ENCODE peak calls at places on chromosomes 1 and 21, in four cellular contexts. G, T, W and I are unnamed samples.

GRCh38 chr1:87972818-87973217 is 644.1 kb downstream of the LMO4 start:
- DNase-seq in W (no peak), G (no peak), T (no peak), I (no peak)

GRCh38 chr1:109910963-109911798 is 532 bp downstream of the CSF1 start:
- DNase-seq in W (peak), G (no peak), T (no peak), I (peak)

GRCh38 chr21:28068455-28069358 is 924.0 kb downstream of the LTN1 start:
- DNase-seq in T (no peak), W (no peak), G (peak), I (peak)

GRCh38 chr1:219399446-219399845 is 213.5 kb downstream of the ZC3H11B start:
- DNase-seq in G (no peak), W (no peak), T (no peak), I (no peak)

GRCh38 chr1:64984106-64984505 is 17.8 kb upstream of the JAK1 start:
- DNase-seq in G (no peak), T (no peak), W (no peak), I (no peak)

GRCh38 chr1:24898152-24898908 is 31.7 kb downstream of the RUNX3 start:
- DNase-seq in W (peak), T (peak), G (peak), I (peak)

GRCh38 chr1:153565529-153566374 is at the start of gene S100A2:
- DNase-seq in W (no peak), T (no peak), G (no peak), I (peak)

GRCh38 chr1:113769599-113769970 is 10.3 kb upstream of the PHTF1 start:
- DNase-seq in W (no peak), G (no peak), T (no peak), I (no peak)

GRCh38 chr1:202131956-202132821 is 9.5 kb downstream of the GPR37L1 start:
- DNase-seq in G (no peak), T (no peak), W (no peak), I (peak)

GRCh38 chr1:14826172-14826636 is 227.7 kb downstream of the KAZN start:
- DNase-seq in G (no peak), W (no peak), T (no peak), I (no peak)

GRCh38 chr1:52554756-52555155 is 1.9 kb upstream of the TUT4 start:
- DNase-seq in T (no peak), G (no peak), W (no peak), I (peak)

GRCh38 chr1:21327566-21328323 is 37.5 kb upstream of the ECE1 start:
- DNase-seq in T (no peak), W (no peak), G (no peak), I (no peak)

GRCh38 chr1:151718011-151718431 is 1.4 kb upstream of the CELF3 start:
- DNase-seq in W (no peak), T (no peak), G (no peak), I (no peak)

GRCh38 chr1:172254521-172255222 is 165.8 kb upstream of the C1orf105 start:
- DNase-seq in T (no peak), G (no peak), W (no peak), I (no peak)

GRCh38 chr1:196650403-196650802 is 1.4 kb upstream of the CFH start:
- DNase-seq in T (no peak), G (no peak), W (peak), I (peak)

GRCh38 chr1:229410692-229411433 is 23.0 kb downstream of the ACTA1 start:
- DNase-seq in G (peak), T (no peak), W (peak), I (peak)

GRCh38 chr1:27402349-27402754 is 9.9 kb downstream of the GPR3 start:
- DNase-seq in T (no peak), G (peak), W (peak), I (peak)

GRCh38 chr1:177847843-177848242 is 122.0 kb downstream of the SEC16B start:
- DNase-seq in T (no peak), W (no peak), G (no peak), I (no peak)

GRCh38 chr1:41384579-41384978 is 23.3 kb downstream of the FOXO6 start:
- DNase-seq in T (no peak), W (no peak), G (no peak), I (no peak)

GRCh38 chr1:8661185-8662110 is 156.0 kb downstream of the RERE start:
- DNase-seq in W (no peak), T (no peak), G (no peak), I (peak)

GRCh38 chr1:204357551-204357950 is 2.2 kb downstream of the PLEKHA6 start:
- DNase-seq in W (peak), T (no peak), G (no peak), I (peak)

GRCh38 chr21:35256468-35256988 is 207.4 kb upstream of the RUNX1 start:
- DNase-seq in T (no peak), G (peak), W (no peak), I (peak)

GRCh38 chr1:39261712-39262221 is 57.3 kb downstream of the MACF1 start:
- DNase-seq in G (no peak), W (no peak), T (no peak), I (no peak)

GRCh38 chr1:168035345-168035744 is 98.5 kb upstream of the MPC2 start:
- DNase-seq in G (no peak), W (no peak), T (no peak), I (no peak)

GRCh38 chr1:244329591-244330317 is 122.0 kb downstream of the ADSS2 start:
- DNase-seq in W (no peak), T (no peak), G (no peak), I (no peak)

GRCh38 chr1:58683519-58683918 is 16.3 kb downstream of the MYSM1 start:
- DNase-seq in W (no peak), T (no peak), G (no peak), I (no peak)

GRCh38 chr1:109802901-109803561 is 39.3 kb upstream of the EPS8L3 start:
- DNase-seq in W (peak), T (no peak), G (no peak), I (peak)

DNA sequence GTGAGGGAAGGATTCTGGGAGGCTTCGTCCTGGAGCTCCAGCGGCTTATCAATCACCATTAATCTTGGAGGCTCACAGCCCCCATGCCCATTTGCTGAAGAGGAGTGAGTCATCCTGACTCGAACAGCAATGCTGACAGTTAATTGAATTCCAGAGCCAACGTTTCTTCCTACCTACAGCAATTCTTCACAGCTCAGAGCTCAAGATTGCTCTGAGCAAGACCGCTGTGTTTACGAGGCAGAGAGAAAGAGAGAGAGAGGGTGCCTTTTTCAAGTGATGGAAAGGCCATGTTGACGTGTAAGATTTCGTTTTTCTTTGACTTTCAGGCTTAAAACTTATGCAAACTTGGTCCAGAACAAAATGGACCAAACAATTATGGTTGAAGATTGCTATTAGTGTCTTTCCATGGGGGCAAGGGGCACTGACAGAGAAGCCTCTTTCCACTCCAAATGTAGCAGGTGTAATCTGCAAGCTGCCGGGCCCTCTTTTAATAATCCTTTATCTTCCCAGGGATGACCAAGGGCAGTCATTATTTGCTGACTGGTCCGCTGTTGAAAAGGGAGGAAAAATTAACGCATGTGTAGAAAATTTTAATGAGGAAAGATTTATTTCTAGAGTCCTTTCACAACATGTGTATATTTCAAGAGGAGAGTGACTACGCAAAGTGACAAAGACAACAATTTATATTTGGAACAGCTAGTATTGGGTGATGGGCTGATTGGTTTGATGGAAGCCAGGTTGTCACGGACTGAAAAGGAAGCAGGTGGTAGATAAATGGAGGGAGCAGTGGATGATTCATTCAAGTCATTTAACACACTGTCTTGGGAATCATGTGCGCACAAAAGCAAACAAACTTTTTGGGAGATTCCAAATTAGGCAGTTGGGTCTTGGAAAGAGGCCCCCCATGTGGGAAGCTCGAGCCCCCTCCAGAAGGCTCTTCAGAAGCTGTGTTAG is 136.1 kb upstream of the IRF2BP2 start:
- DNase-seq in W (no peak), G (no peak), T (no peak), I (peak)
- H3K27ac ChIP-seq in W (no peak), G (peak), T (no peak), I (no peak)

DNA sequence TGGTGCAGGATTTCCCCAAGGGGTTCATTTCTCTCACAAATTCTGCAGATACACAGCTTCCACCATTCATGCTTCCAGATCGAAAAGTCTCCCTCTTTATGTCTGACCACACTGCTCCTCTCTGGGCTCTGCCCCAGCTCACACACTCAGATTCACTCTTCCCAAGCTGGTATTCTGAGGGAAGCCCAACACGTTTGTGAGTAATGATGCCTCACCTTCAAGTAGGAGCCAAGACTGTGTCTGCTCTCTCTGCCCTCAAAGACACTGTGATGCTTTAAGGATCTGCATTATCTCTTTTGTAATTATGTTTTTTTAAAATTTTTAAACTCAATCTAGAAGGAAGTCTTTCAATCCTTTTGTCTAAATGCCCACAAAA is 19.8 kb downstream of the PRAMEF11 start:
- DNase-seq in W (no peak), G (no peak), T (no peak), I (no peak)
- H3K27ac ChIP-seq in W (no peak), G (no peak), T (no peak), I (no peak)

DNA sequence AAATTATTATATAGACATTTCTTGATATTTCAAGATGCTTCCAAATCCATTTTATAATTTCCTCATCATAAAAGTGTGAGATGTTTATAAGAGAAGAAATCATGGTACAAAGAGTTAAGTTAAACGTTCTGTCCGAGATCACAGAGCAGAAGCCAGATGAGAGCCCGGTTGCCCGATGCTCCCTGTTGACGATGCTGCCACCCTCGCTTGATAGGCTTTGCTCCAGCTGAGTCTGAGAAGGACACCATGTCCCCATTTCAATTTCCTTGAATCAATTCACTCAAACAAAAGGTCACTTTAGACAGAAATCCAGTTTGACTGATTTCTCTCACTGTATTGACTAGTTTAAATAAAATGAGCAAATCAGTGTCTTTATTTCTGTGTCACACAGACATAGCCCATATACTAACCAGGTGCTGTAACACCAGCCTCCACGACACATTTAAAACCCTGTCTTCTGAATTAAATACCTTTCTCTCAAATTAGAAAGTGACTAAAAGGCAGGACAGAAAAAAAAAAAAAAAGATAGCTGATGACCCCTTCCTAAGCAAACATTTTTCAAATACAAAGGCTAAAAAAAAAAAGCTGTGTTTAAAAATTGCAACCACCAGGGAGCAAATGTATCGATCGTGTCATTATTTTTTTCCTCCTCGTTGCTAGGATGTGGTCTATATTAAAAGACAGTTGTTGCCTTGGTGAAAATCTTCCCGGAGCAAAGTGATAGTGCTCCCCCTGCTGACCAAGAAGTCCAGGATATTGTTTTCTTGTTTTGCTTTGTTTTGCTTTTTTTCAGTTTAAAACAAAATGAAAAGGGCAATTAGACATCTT is 35.2 kb downstream of the DNASE2B start:
- DNase-seq in T (peak), G (peak), W (peak), I (peak)
- H3K27ac ChIP-seq in T (no peak), G (no peak), W (no peak), I (no peak)

DNA sequence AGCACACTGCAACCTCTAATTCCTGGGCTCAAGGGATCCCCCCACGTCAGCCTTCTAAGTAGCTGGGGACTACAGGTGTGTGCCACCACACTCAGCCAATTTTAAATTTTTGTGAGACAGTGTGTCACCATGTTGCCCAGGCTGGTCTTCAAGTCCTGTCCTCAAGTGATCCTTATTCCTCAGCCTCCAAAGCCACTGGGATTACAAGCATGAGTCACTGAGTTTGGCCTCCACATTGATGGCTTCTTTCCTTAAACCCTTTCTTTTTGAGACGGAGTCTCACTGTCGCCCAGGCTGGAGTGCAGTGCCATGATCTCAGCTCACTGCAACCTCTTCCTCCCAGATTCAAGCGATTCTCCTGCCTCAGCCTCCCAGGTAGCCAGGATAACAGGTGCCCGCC is 7.6 kb downstream of the KPNA6 start:
- DNase-seq in G (no peak), W (no peak), T (no peak), I (no peak)
- H3K27ac ChIP-seq in G (no peak), W (no peak), T (no peak), I (no peak)

GRCh38 chr1:12525311-12526181 is 92.5 kb downstream of the DHRS3 start:
- DNase-seq in G (no peak), W (no peak), T (no peak), I (no peak)
- H3K27ac ChIP-seq in G (no peak), W (no peak), T (no peak), I (no peak)

GRCh38 chr1:63523738-63524137 is 413 bp downstream of the EFCAB7 start:
- DNase-seq in T (no peak), G (peak), W (no peak), I (no peak)
- H3K27ac ChIP-seq in T (no peak), G (peak), W (peak), I (peak)

GRCh38 chr1:147773215-147773715 is 12.9 kb upstream of the GJA5 start:
- DNase-seq in W (peak), G (no peak), T (no peak), I (peak)
- H3K27ac ChIP-seq in W (no peak), G (no peak), T (no peak), I (no peak)